ENCODE peak calls at places on chromosomes 11 and 22, in five cellular contexts. J is HFF-Myc, X is lung, N is PC-3, R is tibial artery. D is an unnamed sample.

GRCh38 chr11:60887531-60887930 is 18.9 kb downstream of the PRPF19 start:
- DNase-seq in J (no peak), X (no peak), N (peak), R (no peak), D (peak)

GRCh38 chr22:31329029-31329428 is 17.1 kb downstream of the PATZ1 start:
- DNase-seq in J (no peak), X (no peak), N (no peak), R (no peak), D (no peak)

GRCh38 chr22:22955866-22956535 is 68.4 kb downstream of the IGLL5 start:
- DNase-seq in J (peak), X (peak), N (peak), R (peak), D (no peak)

GRCh38 chr11:10375280-10376048 is 70.6 kb downstream of the ADM start:
- DNase-seq in J (no peak), X (no peak), N (peak), R (no peak), D (no peak)

GRCh38 chr22:37566329-37566837 is 6.1 kb downstream of the CDC42EP1 start:
- DNase-seq in J (no peak), X (no peak), N (no peak), R (no peak), D (no peak)

GRCh38 chr11:112343368-112344039 is 82.8 kb upstream of the PLET1 start:
- DNase-seq in J (no peak), X (no peak), N (peak), R (no peak), D (no peak)

GRCh38 chr11:102046841-102047240 is 396 bp upstream of the CFAP300 start:
- DNase-seq in J (no peak), X (no peak), N (no peak), R (no peak), D (no peak)

GRCh38 chr11:110479070-110479444 is 49.3 kb downstream of the FDX1 start:
- DNase-seq in J (no peak), X (no peak), N (no peak), R (no peak), D (no peak)

GRCh38 chr11:115324569-115325432 is 179.4 kb downstream of the CADM1 start:
- DNase-seq in J (peak), X (no peak), N (peak), R (peak), D (no peak)

GRCh38 chr22:30460147-30460546 is 11.7 kb downstream of the SEC14L3 start:
- DNase-seq in J (no peak), X (no peak), N (peak), R (no peak), D (no peak)